ENCODE peak calls at places on chromosomes 13 and 19, in five cellular contexts. Y is K562, U is neural progenitor cell, E is HCT116, G is GM12878. A is an unnamed sample.

GRCh38 chr13:73025212-73026012 is 33.4 kb upstream of the KLF5 start:
- DNase-seq in G (no peak), Y (no peak), U (no peak), E (no peak), A (no peak)

GRCh38 chr19:55228403-55229031 is at the start of gene TMEM86B:
- DNase-seq in G (no peak), Y (no peak), E (no peak), U (no peak), A (no peak)

GRCh38 chr19:56120371-56121179 is 520 bp downstream of the ZNF787 start:
- DNase-seq in Y (peak), E (peak), U (peak), G (no peak), A (peak)

GRCh38 chr13:47112205-47112896 is 215.5 kb upstream of the HTR2A start:
- DNase-seq in Y (peak), G (no peak), U (peak), E (no peak), A (no peak)

GRCh38 chr13:75635621-75636338 is at the start of gene LMO7:
- DNase-seq in E (no peak), U (peak), Y (peak), G (no peak), A (peak)

GRCh38 chr13:51502206-51502651 is 49.4 kb upstream of the INTS6 start:
- DNase-seq in E (no peak), Y (no peak), U (no peak), G (peak), A (peak)

GRCh38 chr13:90696254-90696653 is 651.2 kb upstream of the MIR17HG start:
- DNase-seq in Y (no peak), E (no peak), U (no peak), G (no peak), A (no peak)

GRCh38 chr19:18939922-18940775 is 868 bp downstream of the HOMER3 start:
- DNase-seq in U (peak), Y (no peak), E (no peak), G (no peak), A (peak)

GRCh38 chr13:42330991-42331390 is 59.0 kb downstream of the AKAP11 start:
- DNase-seq in U (no peak), E (no peak), G (no peak), Y (no peak), A (no peak)

GRCh38 chr13:37816276-37816675 is 53.3 kb downstream of the TRPC4 start:
- DNase-seq in G (no peak), E (no peak), U (no peak), Y (no peak), A (no peak)

GRCh38 chr13:30819136-30819875 is 84.0 kb downstream of the ALOX5AP start:
- DNase-seq in G (no peak), Y (no peak), U (no peak), E (no peak), A (no peak)

GRCh38 chr13:48976677-48977625 is 1.2 kb downstream of the FNDC3A start:
- DNase-seq in G (no peak), E (no peak), Y (no peak), U (no peak), A (no peak)

GRCh38 chr13:68509734-68510621 is 1279.8 kb upstream of the PCDH9 start:
- DNase-seq in G (no peak), U (no peak), Y (no peak), E (no peak), A (no peak)

GRCh38 chr13:53200498-53201453 is 172.2 kb downstream of the OLFM4 start:
- DNase-seq in U (peak), Y (no peak), E (no peak), G (no peak), A (peak)

GRCh38 chr19:32800757-32801156 is 68.8 kb downstream of the SLC7A9 start:
- DNase-seq in Y (no peak), G (no peak), U (no peak), E (no peak), A (no peak)

GRCh38 chr13:39049274-39049673 is 11.0 kb downstream of the NHLRC3 start:
- DNase-seq in E (no peak), Y (no peak), G (no peak), U (no peak), A (no peak)

GRCh38 chr13:51995677-51996551 is 15.3 kb downstream of the ATP7B start:
- DNase-seq in U (peak), E (no peak), Y (peak), G (no peak), A (peak)

GRCh38 chr13:110880627-110881026 is 34.2 kb downstream of the ANKRD10 start:
- DNase-seq in E (no peak), Y (no peak), U (no peak), G (no peak), A (no peak)

GRCh38 chr13:27020415-27020814 is 151.2 kb downstream of the USP12 start:
- DNase-seq in U (no peak), G (no peak), E (no peak), Y (no peak), A (no peak)

GRCh38 chr19:29578349-29578748 is 27.7 kb upstream of the POP4 start:
- DNase-seq in G (no peak), Y (no peak), E (no peak), U (no peak), A (no peak)

GRCh38 chr13:78497702-78498319 is 105.5 kb downstream of the POU4F1 start:
- DNase-seq in U (no peak), G (no peak), Y (no peak), E (no peak), A (no peak)

GRCh38 chr13:30898721-30899188 is 7.3 kb upstream of the MEDAG start:
- DNase-seq in U (no peak), E (no peak), G (no peak), Y (no peak), A (no peak)

GRCh38 chr19:47228168-47228936 is 2.6 kb downstream of the BBC3 start:
- DNase-seq in Y (peak), G (no peak), E (no peak), U (peak), A (no peak)

GRCh38 chr13:77437267-77437666 is 98.2 kb upstream of the SCEL start:
- DNase-seq in Y (no peak), G (no peak), U (no peak), E (no peak), A (no peak)

GRCh38 chr13:98144501-98145350 is 1.8 kb downstream of the FARP1 start:
- DNase-seq in U (peak), Y (no peak), E (peak), G (no peak), A (peak)

GRCh38 chr19:1159864-1160595 is 14.0 kb downstream of the SBNO2 start:
- DNase-seq in E (no peak), G (no peak), U (no peak), Y (no peak), A (no peak)

GRCh38 chr13:113002206-113002821 is 33.3 kb downstream of the MCF2L start:
- DNase-seq in E (no peak), G (no peak), U (peak), Y (peak), A (peak)

GRCh38 chr13:31207630-31208549 is 8.1 kb downstream of the B3GLCT start:
- DNase-seq in E (no peak), G (no peak), U (peak), Y (no peak), A (peak)

GRCh38 chr13:46617382-46617781 is 64.4 kb downstream of the LRCH1 start:
- DNase-seq in E (no peak), U (no peak), G (no peak), Y (no peak), A (no peak)

GRCh38 chr13:94263038-94263437 is 216.4 kb downstream of the DCT start:
- DNase-seq in G (no peak), Y (no peak), U (no peak), E (no peak), A (no peak)

GRCh38 chr13:21997726-21998125 is 326.9 kb downstream of the FGF9 start:
- DNase-seq in G (no peak), Y (no peak), E (no peak), U (no peak), A (peak)

GRCh38 chr13:111620586-111620985 is 300.1 kb downstream of the TEX29 start:
- DNase-seq in E (no peak), U (no peak), Y (no peak), G (no peak), A (no peak)

GRCh38 chr13:29196409-29197074 is 376.4 kb downstream of the MTUS2 start:
- DNase-seq in G (peak), U (no peak), Y (no peak), E (no peak), A (no peak)

GRCh38 chr13:85738696-85739320 is 60.4 kb downstream of the SLITRK6 start:
- DNase-seq in Y (no peak), U (no peak), G (no peak), E (no peak), A (no peak)

GRCh38 chr13:85362980-85363379 is 436.2 kb downstream of the SLITRK6 start:
- DNase-seq in Y (no peak), U (no peak), E (no peak), G (no peak), A (no peak)

GRCh38 chr13:111153977-111154332 is 38.8 kb downstream of the ARHGEF7 start:
- DNase-seq in G (no peak), E (no peak), U (no peak), Y (peak), A (peak)

GRCh38 chr13:26914624-26915023 is 154.0 kb upstream of the GPR12 start:
- DNase-seq in Y (no peak), U (no peak), E (peak), G (peak), A (peak)

DNA sequence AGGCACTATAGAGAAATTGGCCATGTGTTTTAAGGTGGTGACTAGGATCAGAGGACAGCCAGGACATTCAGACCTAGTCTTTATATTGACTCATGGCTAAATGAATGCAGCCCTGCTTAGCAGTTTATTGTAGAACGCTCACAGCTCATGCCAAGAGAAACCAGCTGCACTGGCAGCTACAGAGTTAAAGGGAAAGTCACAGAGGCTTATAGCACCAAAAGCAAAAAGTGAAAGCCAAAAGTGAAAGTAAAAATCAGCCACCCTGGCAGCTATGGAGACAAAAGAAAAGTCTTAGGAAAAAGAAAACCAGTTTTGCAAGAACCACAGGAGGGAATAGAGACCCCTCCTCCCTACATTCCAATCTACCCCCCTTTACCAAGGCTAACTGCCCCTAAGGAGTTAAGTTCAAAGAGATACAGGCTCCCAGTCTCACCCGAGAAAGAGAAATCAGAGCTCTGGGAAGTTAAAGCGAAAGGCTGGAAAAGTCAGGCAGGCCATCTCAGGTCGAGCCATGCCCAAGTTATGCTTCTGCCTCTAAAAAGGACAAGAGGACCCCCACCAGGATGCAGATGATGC is 99.0 kb downstream of the ZNF429 start:
- DNase-seq in U (peak), E (no peak), Y (no peak), G (no peak), A (no peak)
- H3K4me3 ChIP-seq in U (no peak), E (no peak), Y (no peak), G (no peak), A (peak)

DNA sequence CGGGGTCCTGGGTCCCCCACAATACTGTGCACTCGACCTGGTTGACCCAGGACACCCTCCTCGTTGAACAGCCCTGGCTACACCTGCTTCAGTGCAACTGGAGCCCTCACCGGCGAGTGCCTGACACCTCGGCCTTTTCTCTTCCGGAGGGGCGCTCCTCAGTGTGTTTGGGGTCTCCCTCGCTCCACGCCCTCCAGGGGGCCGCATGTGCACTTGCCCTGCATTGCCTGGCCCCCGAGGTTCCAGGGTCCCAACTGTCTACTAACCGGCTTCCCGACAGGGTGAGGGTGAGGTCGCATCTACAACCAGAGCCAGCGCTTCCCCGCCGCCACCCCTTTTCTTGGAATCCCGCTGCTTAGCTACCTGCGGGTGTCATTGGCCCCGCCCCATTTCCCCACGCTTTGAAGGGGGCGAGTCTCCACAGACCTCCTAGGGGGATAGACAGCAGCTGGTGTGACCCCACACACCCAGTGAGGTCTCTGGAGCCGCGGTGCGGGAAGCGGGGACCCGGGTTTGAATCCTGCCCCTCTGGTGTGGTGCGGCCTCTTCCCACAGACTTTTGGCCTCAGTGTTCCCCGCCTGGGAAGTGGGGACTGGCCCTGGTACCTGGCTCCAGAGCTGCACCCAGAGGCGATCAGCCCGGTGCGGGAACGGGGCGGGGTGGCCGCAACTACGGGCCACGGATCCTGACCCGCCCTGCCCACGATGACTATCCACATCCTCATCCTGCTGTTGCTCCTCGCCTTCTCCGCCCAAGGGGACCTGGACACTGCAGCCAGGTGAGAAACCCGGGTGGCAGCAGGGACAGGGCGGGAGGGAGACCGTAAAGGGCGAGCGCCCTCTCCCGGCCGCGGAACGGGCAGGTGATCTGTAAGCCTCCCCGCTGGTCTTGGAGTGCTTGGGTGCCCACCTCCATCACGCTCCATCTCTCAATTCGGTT is at the start of gene ADM5:
- DNase-seq in G (no peak), E (no peak), U (peak), Y (no peak), A (peak)
- TF ChIP-seq EZH2 in G (no peak), E (no peak), U (no peak), Y (no peak), A (no peak)

DNA sequence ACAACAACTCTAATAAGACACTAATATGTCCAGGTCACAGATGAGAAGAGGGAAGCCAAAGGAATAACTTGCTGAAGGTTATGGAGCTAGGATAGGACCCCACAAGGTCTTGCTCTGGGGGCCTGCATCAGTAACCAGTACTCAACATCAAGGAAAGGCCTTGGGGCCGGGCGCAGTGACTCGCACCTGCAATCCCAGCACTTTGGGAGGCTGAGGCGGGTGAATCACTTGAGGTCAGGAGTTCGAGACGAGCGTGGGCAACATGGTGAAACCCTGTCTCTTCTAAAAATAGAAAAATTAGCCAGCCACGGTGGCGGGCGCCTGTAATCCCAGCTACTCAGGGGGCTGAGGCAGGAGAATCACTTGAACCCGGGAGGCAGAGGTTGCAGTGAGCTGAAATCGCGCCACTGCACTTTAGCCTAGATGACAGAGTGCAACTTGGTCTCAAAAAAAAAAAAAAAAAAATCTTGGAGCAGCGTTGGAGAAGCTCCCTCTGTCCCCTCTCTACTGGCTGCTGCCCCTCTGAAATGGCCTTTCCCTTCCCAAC is 1.8 kb downstream of the LONP1 start:
- DNase-seq in U (no peak), G (no peak), Y (peak), E (no peak), A (no peak)
- H3K4me3 ChIP-seq in U (peak), G (peak), Y (peak), E (peak), A (peak)

DNA sequence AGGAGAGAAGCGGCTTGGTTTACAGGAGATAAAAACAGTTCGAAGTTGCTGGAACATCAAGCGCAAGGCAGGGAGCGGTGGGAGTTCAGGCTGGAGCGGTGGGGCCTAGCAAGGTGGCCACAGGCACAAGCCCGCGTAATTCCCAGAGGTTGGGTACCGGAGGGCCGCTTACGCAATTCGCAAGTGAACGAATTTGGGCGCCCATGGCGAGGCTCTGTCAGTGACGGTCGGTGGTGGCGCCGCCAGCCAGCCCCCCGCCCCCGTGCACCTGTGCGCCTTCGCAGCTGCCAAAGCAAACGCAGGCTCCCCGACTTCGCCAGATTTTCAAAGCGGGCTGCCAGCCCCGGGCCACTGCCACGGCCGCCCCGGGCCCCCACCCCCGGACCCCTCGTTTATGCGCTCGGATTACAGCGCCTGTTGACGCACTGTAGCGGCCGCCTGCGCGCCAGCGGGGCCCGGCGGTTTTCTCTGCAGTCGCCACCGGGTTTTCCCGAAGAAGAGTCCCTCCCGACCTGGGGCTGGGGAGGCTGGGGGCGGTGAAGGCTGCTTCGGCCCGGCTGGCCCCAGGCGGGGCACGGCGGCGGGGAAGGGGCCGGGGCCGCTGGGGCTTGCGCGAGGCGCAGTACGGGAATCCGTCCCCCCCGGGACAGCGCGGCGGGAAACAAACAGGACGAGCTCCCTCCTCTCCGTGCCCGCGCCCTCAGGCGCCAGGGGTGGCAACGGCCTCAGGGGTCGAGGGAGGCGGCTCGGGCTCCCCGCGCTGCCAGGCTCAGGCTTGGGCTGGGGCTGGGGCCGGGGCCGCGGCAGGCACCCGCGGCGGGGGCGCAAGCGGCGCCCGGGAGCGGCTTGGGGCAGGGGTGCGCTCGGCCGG is 714 bp downstream of the N4BP2L1 start:
- DNase-seq in G (no peak), U (peak), E (no peak), Y (no peak), A (peak)
- TF ChIP-seq EZH2 in G (no peak), U (peak), E (no peak), Y (no peak), A (no peak)

GRCh38 chr13:40309881-40310280 is 356.6 kb downstream of the FOXO1 start:
- DNase-seq in U (no peak), G (no peak), E (no peak), Y (no peak), A (no peak)

GRCh38 chr13:40302351-40302750 is 364.1 kb downstream of the FOXO1 start:
- DNase-seq in E (no peak), Y (no peak), G (no peak), U (no peak), A (no peak)

GRCh38 chr13:40306817-40307216 is 359.6 kb downstream of the FOXO1 start:
- DNase-seq in U (no peak), G (no peak), E (no peak), Y (no peak), A (no peak)

DNA sequence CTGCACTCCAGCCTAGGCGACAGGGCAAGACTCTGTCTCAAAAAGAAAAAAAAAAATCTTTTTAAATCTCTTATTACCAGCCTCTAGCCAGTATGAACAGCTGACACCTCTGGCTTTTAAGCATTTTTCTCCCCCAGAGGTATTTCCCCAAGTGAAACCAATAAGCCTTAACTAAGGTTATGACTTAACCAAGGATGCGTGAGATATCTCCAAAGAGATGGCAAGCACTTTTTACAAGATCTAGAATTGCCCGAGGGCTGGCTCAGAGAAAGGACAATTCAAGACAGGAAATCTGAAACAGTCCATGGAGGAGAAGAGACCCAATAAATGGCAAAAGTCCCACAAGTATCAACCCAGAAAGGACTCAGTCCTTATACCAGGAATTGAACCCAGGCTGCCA is 362.1 kb downstream of the FOXO1 start:
- DNase-seq in G (no peak), Y (no peak), E (no peak), U (no peak), A (no peak)
- H3K4me3 ChIP-seq in G (no peak), Y (no peak), E (no peak), U (no peak), A (no peak)

GRCh38 chr19:48507911-48508439 is 3.7 kb downstream of the LMTK3 start:
- DNase-seq in Y (no peak), E (no peak), G (no peak), U (no peak), A (no peak)

GRCh38 chr19:48511321-48511731 is 309 bp downstream of the LMTK3 start:
- DNase-seq in E (no peak), U (peak), Y (no peak), G (no peak), A (no peak)

GRCh38 chr19:48508729-48509310 is 2.8 kb downstream of the LMTK3 start:
- DNase-seq in E (no peak), U (no peak), Y (no peak), G (no peak), A (no peak)

GRCh38 chr19:48510421-48511268 is 990 bp downstream of the LMTK3 start:
- DNase-seq in U (peak), G (no peak), E (no peak), Y (peak), A (peak)

GRCh38 chr19:48509467-48510194 is 2.0 kb downstream of the LMTK3 start:
- DNase-seq in Y (peak), E (no peak), U (peak), G (no peak), A (peak)
- TF ChIP-seq EZH2 in Y (no peak), E (no peak), U (no peak), G (no peak), A (no peak)

A was measured in A673.